ENCODE peak calls at places on chromosomes 11 and 22, in eight cellular contexts. One of them, this sample, is unnamed.

GRCh38 chr11:57787920-57788716 is 26.5 kb downstream of the CTNND1 start:
- DNase-seq in dorsolateral prefrontal cortex: no peak
- DNase-seq in amygdala: no peak
- DNase-seq in neural crest cell: no peak
- DNase-seq in CD4-positive, alpha-beta T cell: no peak
- DNase-seq in A549: no peak
- DNase-seq in NCI-H1436: no peak
- DNase-seq in GM13977: peak
- DNase-seq in this sample: peak

GRCh38 chr11:79336740-79337517 is 103.9 kb downstream of the TENM4 start:
- DNase-seq in dorsolateral prefrontal cortex: no peak
- DNase-seq in amygdala: no peak
- DNase-seq in neural crest cell: no peak
- DNase-seq in CD4-positive, alpha-beta T cell: no peak
- DNase-seq in A549: no peak
- DNase-seq in NCI-H1436: no peak
- DNase-seq in GM13977: no peak
- DNase-seq in this sample: no peak

GRCh38 chr11:84722583-84723108 is 904.5 kb downstream of the DLG2 start:
- DNase-seq in dorsolateral prefrontal cortex: no peak
- DNase-seq in amygdala: no peak
- DNase-seq in neural crest cell: no peak
- DNase-seq in CD4-positive, alpha-beta T cell: no peak
- DNase-seq in A549: no peak
- DNase-seq in NCI-H1436: no peak
- DNase-seq in GM13977: no peak
- DNase-seq in this sample: no peak

GRCh38 chr11:93515438-93515837 is 27.8 kb downstream of the SMCO4 start:
- DNase-seq in dorsolateral prefrontal cortex: no peak
- DNase-seq in amygdala: no peak
- DNase-seq in neural crest cell: no peak
- DNase-seq in CD4-positive, alpha-beta T cell: no peak
- DNase-seq in A549: no peak
- DNase-seq in NCI-H1436: no peak
- DNase-seq in GM13977: no peak
- DNase-seq in this sample: no peak

GRCh38 chr11:37264060-37264459 is 666.0 kb upstream of the RAG2 start:
- DNase-seq in dorsolateral prefrontal cortex: no peak
- DNase-seq in amygdala: no peak
- DNase-seq in neural crest cell: no peak
- DNase-seq in CD4-positive, alpha-beta T cell: no peak
- DNase-seq in A549: no peak
- DNase-seq in NCI-H1436: no peak
- DNase-seq in GM13977: no peak
- DNase-seq in this sample: no peak

GRCh38 chr11:106331163-106331562 is 253.7 kb downstream of the AASDHPPT start:
- DNase-seq in dorsolateral prefrontal cortex: no peak
- DNase-seq in amygdala: no peak
- DNase-seq in neural crest cell: no peak
- DNase-seq in CD4-positive, alpha-beta T cell: no peak
- DNase-seq in A549: no peak
- DNase-seq in NCI-H1436: no peak
- DNase-seq in GM13977: no peak
- DNase-seq in this sample: no peak

GRCh38 chr11:83025267-83025704 is 46.4 kb downstream of the RAB30 start:
- DNase-seq in dorsolateral prefrontal cortex: no peak
- DNase-seq in amygdala: peak
- DNase-seq in neural crest cell: no peak
- DNase-seq in CD4-positive, alpha-beta T cell: no peak
- DNase-seq in A549: no peak
- DNase-seq in NCI-H1436: no peak
- DNase-seq in GM13977: no peak
- DNase-seq in this sample: no peak

GRCh38 chr11:75719639-75720239 is 2.1 kb downstream of the MOGAT2 start:
- DNase-seq in dorsolateral prefrontal cortex: no peak
- DNase-seq in amygdala: no peak
- DNase-seq in neural crest cell: no peak
- DNase-seq in CD4-positive, alpha-beta T cell: no peak
- DNase-seq in A549: no peak
- DNase-seq in NCI-H1436: no peak
- DNase-seq in GM13977: no peak
- DNase-seq in this sample: no peak

GRCh38 chr11:82494988-82495432 is 238.7 kb downstream of the FAM181B start:
- DNase-seq in dorsolateral prefrontal cortex: no peak
- DNase-seq in amygdala: no peak
- DNase-seq in neural crest cell: peak
- DNase-seq in CD4-positive, alpha-beta T cell: no peak
- DNase-seq in A549: no peak
- DNase-seq in NCI-H1436: no peak
- DNase-seq in GM13977: peak
- DNase-seq in this sample: peak

GRCh38 chr11:77876045-77876444 is 55.1 kb downstream of the AAMDC start:
- DNase-seq in dorsolateral prefrontal cortex: no peak
- DNase-seq in amygdala: no peak
- DNase-seq in neural crest cell: no peak
- DNase-seq in CD4-positive, alpha-beta T cell: no peak
- DNase-seq in A549: no peak
- DNase-seq in NCI-H1436: no peak
- DNase-seq in GM13977: no peak
- DNase-seq in this sample: no peak

GRCh38 chr11:129779342-129779741 is 36.3 kb upstream of the TMEM45B start:
- DNase-seq in dorsolateral prefrontal cortex: no peak
- DNase-seq in amygdala: no peak
- DNase-seq in neural crest cell: no peak
- DNase-seq in CD4-positive, alpha-beta T cell: no peak
- DNase-seq in A549: no peak
- DNase-seq in NCI-H1436: no peak
- DNase-seq in GM13977: no peak
- DNase-seq in this sample: no peak

GRCh38 chr22:31532060-31532459 is 35.7 kb downstream of the SFI1 start:
- DNase-seq in dorsolateral prefrontal cortex: no peak
- DNase-seq in amygdala: no peak
- DNase-seq in neural crest cell: no peak
- DNase-seq in CD4-positive, alpha-beta T cell: no peak
- DNase-seq in A549: no peak
- DNase-seq in NCI-H1436: no peak
- DNase-seq in GM13977: no peak
- DNase-seq in this sample: no peak

GRCh38 chr11:109859325-109859724 is 233.9 kb upstream of the ZC3H12C start:
- DNase-seq in dorsolateral prefrontal cortex: no peak
- DNase-seq in amygdala: no peak
- DNase-seq in neural crest cell: no peak
- DNase-seq in CD4-positive, alpha-beta T cell: no peak
- DNase-seq in A549: no peak
- DNase-seq in NCI-H1436: no peak
- DNase-seq in GM13977: no peak
- DNase-seq in this sample: no peak

GRCh38 chr11:77067776-77068460 is 1.1 kb downstream of the CAPN5 start:
- DNase-seq in dorsolateral prefrontal cortex: no peak
- DNase-seq in amygdala: no peak
- DNase-seq in neural crest cell: no peak
- DNase-seq in CD4-positive, alpha-beta T cell: no peak
- DNase-seq in A549: no peak
- DNase-seq in NCI-H1436: no peak
- DNase-seq in GM13977: no peak
- DNase-seq in this sample: no peak

GRCh38 chr11:21105196-21105917 is 436.0 kb downstream of the NELL1 start:
- DNase-seq in dorsolateral prefrontal cortex: no peak
- DNase-seq in amygdala: no peak
- DNase-seq in neural crest cell: no peak
- DNase-seq in CD4-positive, alpha-beta T cell: no peak
- DNase-seq in A549: no peak
- DNase-seq in NCI-H1436: no peak
- DNase-seq in GM13977: no peak
- DNase-seq in this sample: no peak

GRCh38 chr22:50548046-50548912 is 2.6 kb downstream of the KLHDC7B start:
- DNase-seq in dorsolateral prefrontal cortex: no peak
- DNase-seq in amygdala: no peak
- DNase-seq in neural crest cell: no peak
- DNase-seq in CD4-positive, alpha-beta T cell: no peak
- DNase-seq in A549: no peak
- DNase-seq in NCI-H1436: no peak
- DNase-seq in GM13977: peak
- DNase-seq in this sample: peak